ENCODE peak calls at places on chromosomes 3 and 15, in six cellular contexts. One of them, this sample, is unnamed.

GRCh38 chr3:16533928-16534913 is 20.7 kb upstream of the RFTN1 start:
- DNase-seq in PC-9: no peak
- DNase-seq in bronchial epithelial cell: no peak
- DNase-seq in WERI-Rb-1: no peak
- DNase-seq in fibroblast of lung: no peak
- DNase-seq in heart left ventricle: no peak
- DNase-seq in this sample: no peak

GRCh38 chr3:50674349-50675178 is at the start of gene DOCK3:
- DNase-seq in PC-9: peak; percentile 65
- DNase-seq in bronchial epithelial cell: peak; percentile 29
- DNase-seq in WERI-Rb-1: peak; percentile 57
- DNase-seq in fibroblast of lung: peak; percentile 48
- DNase-seq in heart left ventricle: peak; percentile 77
- DNase-seq in this sample: no peak

GRCh38 chr15:59345326-59345725 is 27.3 kb downstream of the MYO1E start:
- DNase-seq in PC-9: no peak
- DNase-seq in bronchial epithelial cell: no peak
- DNase-seq in WERI-Rb-1: no peak
- DNase-seq in fibroblast of lung: no peak
- DNase-seq in heart left ventricle: no peak
- DNase-seq in this sample: no peak

GRCh38 chr3:117706731-117707130 is 997.2 kb downstream of the TUSC7 start:
- DNase-seq in PC-9: no peak
- DNase-seq in bronchial epithelial cell: no peak
- DNase-seq in WERI-Rb-1: no peak
- DNase-seq in fibroblast of lung: no peak
- DNase-seq in heart left ventricle: no peak
- DNase-seq in this sample: no peak

GRCh38 chr3:33915796-33916589 is 117.6 kb downstream of the PDCD6IP start:
- DNase-seq in PC-9: peak; percentile 16
- DNase-seq in bronchial epithelial cell: peak; percentile 60
- DNase-seq in WERI-Rb-1: peak; percentile 71
- DNase-seq in fibroblast of lung: peak; percentile 33
- DNase-seq in heart left ventricle: peak; percentile 34
- DNase-seq in this sample: no peak

GRCh38 chr3:172135766-172136729 is 96.7 kb downstream of the FNDC3B start:
- DNase-seq in PC-9: no peak
- DNase-seq in bronchial epithelial cell: peak; percentile 84
- DNase-seq in WERI-Rb-1: no peak
- DNase-seq in fibroblast of lung: peak; percentile 75
- DNase-seq in heart left ventricle: no peak
- DNase-seq in this sample: no peak

GRCh38 chr15:92571824-92572223 is 83.8 kb downstream of the FAM174B start:
- DNase-seq in PC-9: no peak
- DNase-seq in bronchial epithelial cell: no peak
- DNase-seq in WERI-Rb-1: no peak
- DNase-seq in fibroblast of lung: no peak
- DNase-seq in heart left ventricle: no peak
- DNase-seq in this sample: no peak

GRCh38 chr15:101083336-101084045 is 164.3 kb downstream of the LRRK1 start:
- DNase-seq in PC-9: no peak
- DNase-seq in bronchial epithelial cell: no peak
- DNase-seq in WERI-Rb-1: no peak
- DNase-seq in fibroblast of lung: no peak
- DNase-seq in heart left ventricle: no peak
- DNase-seq in this sample: no peak

GRCh38 chr15:69976366-69976994 is 121.2 kb downstream of the TLE3 start:
- DNase-seq in PC-9: peak; percentile 29
- DNase-seq in bronchial epithelial cell: peak; percentile 28
- DNase-seq in WERI-Rb-1: no peak
- DNase-seq in fibroblast of lung: peak; percentile 34
- DNase-seq in heart left ventricle: no peak
- DNase-seq in this sample: no peak

GRCh38 chr15:70385711-70386110 is 288.0 kb upstream of the TLE3 start:
- DNase-seq in PC-9: no peak
- DNase-seq in bronchial epithelial cell: no peak
- DNase-seq in WERI-Rb-1: no peak
- DNase-seq in fibroblast of lung: no peak
- DNase-seq in heart left ventricle: no peak
- DNase-seq in this sample: no peak

GRCh38 chr3:78765671-78766485 is 1001.9 kb downstream of the ROBO1 start:
- DNase-seq in PC-9: no peak
- DNase-seq in bronchial epithelial cell: no peak
- DNase-seq in WERI-Rb-1: no peak
- DNase-seq in fibroblast of lung: no peak
- DNase-seq in heart left ventricle: no peak
- DNase-seq in this sample: no peak

GRCh38 chr15:98884894-98885293 is 122.7 kb downstream of the PGPEP1L start:
- DNase-seq in PC-9: no peak
- DNase-seq in bronchial epithelial cell: no peak
- DNase-seq in WERI-Rb-1: no peak
- DNase-seq in fibroblast of lung: no peak
- DNase-seq in heart left ventricle: no peak
- DNase-seq in this sample: no peak

GRCh38 chr3:114671741-114672510 is 378.1 kb downstream of the TIGIT start:
- DNase-seq in PC-9: no peak
- DNase-seq in bronchial epithelial cell: no peak
- DNase-seq in WERI-Rb-1: no peak
- DNase-seq in fibroblast of lung: no peak
- DNase-seq in heart left ventricle: no peak
- DNase-seq in this sample: no peak

GRCh38 chr3:51934991-51935885 is 6.5 kb downstream of the RRP9 start:
- DNase-seq in PC-9: no peak
- DNase-seq in bronchial epithelial cell: no peak
- DNase-seq in WERI-Rb-1: no peak
- DNase-seq in fibroblast of lung: no peak
- DNase-seq in heart left ventricle: no peak
- DNase-seq in this sample: no peak

GRCh38 chr3:185959609-185960517 is 22.0 kb upstream of the TRA2B start:
- DNase-seq in PC-9: peak; percentile 74
- DNase-seq in bronchial epithelial cell: peak; percentile 80
- DNase-seq in WERI-Rb-1: no peak
- DNase-seq in fibroblast of lung: peak; percentile 88
- DNase-seq in heart left ventricle: no peak
- DNase-seq in this sample: peak; percentile 71

GRCh38 chr3:194123735-194124134 is 12.2 kb upstream of the HES1 start:
- DNase-seq in PC-9: no peak
- DNase-seq in bronchial epithelial cell: no peak
- DNase-seq in WERI-Rb-1: no peak
- DNase-seq in fibroblast of lung: no peak
- DNase-seq in heart left ventricle: no peak
- DNase-seq in this sample: no peak

GRCh38 chr3:139588450-139588849 is 48.9 kb upstream of the RBP1 start:
- DNase-seq in PC-9: no peak
- DNase-seq in bronchial epithelial cell: peak; percentile 40
- DNase-seq in WERI-Rb-1: peak; percentile 73
- DNase-seq in fibroblast of lung: no peak
- DNase-seq in heart left ventricle: peak; percentile 43
- DNase-seq in this sample: no peak

GRCh38 chr3:96007650-96008195 is 806.7 kb upstream of the EPHA6 start:
- DNase-seq in PC-9: no peak
- DNase-seq in bronchial epithelial cell: no peak
- DNase-seq in WERI-Rb-1: no peak
- DNase-seq in fibroblast of lung: no peak
- DNase-seq in heart left ventricle: no peak
- DNase-seq in this sample: no peak

GRCh38 chr3:171353423-171353822 is 106.8 kb downstream of the TNIK start:
- DNase-seq in PC-9: no peak
- DNase-seq in bronchial epithelial cell: peak; percentile 93
- DNase-seq in WERI-Rb-1: no peak
- DNase-seq in fibroblast of lung: peak; percentile 42
- DNase-seq in heart left ventricle: no peak
- DNase-seq in this sample: no peak

GRCh38 chr3:31732548-31732947 is 199.8 kb downstream of the STT3B start:
- DNase-seq in PC-9: no peak
- DNase-seq in bronchial epithelial cell: no peak
- DNase-seq in WERI-Rb-1: no peak
- DNase-seq in fibroblast of lung: no peak
- DNase-seq in heart left ventricle: peak; percentile 73
- DNase-seq in this sample: no peak

GRCh38 chr3:32428092-32429068 is 36.7 kb downstream of the CMTM7 start:
- DNase-seq in PC-9: no peak
- DNase-seq in bronchial epithelial cell: no peak
- DNase-seq in WERI-Rb-1: no peak
- DNase-seq in fibroblast of lung: no peak
- DNase-seq in heart left ventricle: no peak
- DNase-seq in this sample: no peak

GRCh38 chr3:160478338-160478737 is 28.8 kb upstream of the TRIM59 start:
- DNase-seq in PC-9: no peak
- DNase-seq in bronchial epithelial cell: no peak
- DNase-seq in WERI-Rb-1: no peak
- DNase-seq in fibroblast of lung: peak; percentile 80
- DNase-seq in heart left ventricle: no peak
- DNase-seq in this sample: no peak

GRCh38 chr15:72847806-72848205 is 64.2 kb upstream of the ADPGK start:
- DNase-seq in PC-9: no peak
- DNase-seq in bronchial epithelial cell: no peak
- DNase-seq in WERI-Rb-1: no peak
- DNase-seq in fibroblast of lung: no peak
- DNase-seq in heart left ventricle: no peak
- DNase-seq in this sample: no peak

GRCh38 chr3:152471814-152472605 is 203.3 kb downstream of the MBNL1 start:
- DNase-seq in PC-9: peak; percentile 25
- DNase-seq in bronchial epithelial cell: peak; percentile 50
- DNase-seq in WERI-Rb-1: peak; percentile 20
- DNase-seq in fibroblast of lung: peak; percentile 43
- DNase-seq in heart left ventricle: peak; percentile 57
- DNase-seq in this sample: no peak

GRCh38 chr15:92907880-92908279 is 7.8 kb downstream of the CHD2 start:
- DNase-seq in PC-9: no peak
- DNase-seq in bronchial epithelial cell: peak; percentile 82
- DNase-seq in WERI-Rb-1: peak; percentile 61
- DNase-seq in fibroblast of lung: peak; percentile 94
- DNase-seq in heart left ventricle: peak; percentile 47
- DNase-seq in this sample: peak; percentile 82

GRCh38 chr3:126983653-126984390 is 907 bp downstream of the PLXNA1 start:
- DNase-seq in PC-9: peak; percentile 66
- DNase-seq in bronchial epithelial cell: no peak
- DNase-seq in WERI-Rb-1: peak; percentile 55
- DNase-seq in fibroblast of lung: no peak
- DNase-seq in heart left ventricle: no peak
- DNase-seq in this sample: no peak

GRCh38 chr3:55622116-55622515 is 135.0 kb upstream of the WNT5A start:
- DNase-seq in PC-9: no peak
- DNase-seq in bronchial epithelial cell: peak; percentile 52
- DNase-seq in WERI-Rb-1: no peak
- DNase-seq in fibroblast of lung: peak; percentile 80
- DNase-seq in heart left ventricle: no peak
- DNase-seq in this sample: no peak

GRCh38 chr15:43215961-43216360 is 4.9 kb downstream of the EPB42 start:
- DNase-seq in PC-9: peak; percentile 32
- DNase-seq in bronchial epithelial cell: peak; percentile 74
- DNase-seq in WERI-Rb-1: no peak
- DNase-seq in fibroblast of lung: peak; percentile 26
- DNase-seq in heart left ventricle: no peak
- DNase-seq in this sample: no peak

GRCh38 chr3:169863458-169863899 is 6.3 kb downstream of the LRRC31 start:
- DNase-seq in PC-9: peak; percentile 71
- DNase-seq in bronchial epithelial cell: peak; percentile 79
- DNase-seq in WERI-Rb-1: peak; percentile 60
- DNase-seq in fibroblast of lung: peak; percentile 57
- DNase-seq in heart left ventricle: peak; percentile 42
- DNase-seq in this sample: no peak

DNA sequence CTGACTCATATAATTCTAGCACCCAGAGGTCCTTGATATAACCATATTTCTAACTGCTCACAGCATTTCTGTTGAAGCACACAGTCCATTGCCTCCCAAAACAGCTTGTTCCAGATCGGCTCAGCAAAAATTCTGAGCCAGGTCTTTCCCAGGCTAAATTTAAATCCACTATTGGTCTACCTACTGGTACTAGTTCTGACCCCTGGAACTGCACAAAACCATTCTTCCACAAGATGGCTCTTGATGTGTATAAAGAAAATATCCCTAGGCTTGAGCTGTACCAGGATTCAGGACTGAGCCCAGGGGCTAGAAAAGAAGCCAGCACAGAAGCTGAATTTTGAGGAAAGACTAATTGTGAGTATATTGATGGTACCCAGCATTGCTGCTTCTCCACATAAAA is 75.4 kb upstream of the ABHD17C start:
- DNase-seq in PC-9: no peak
- DNase-seq in bronchial epithelial cell: no peak
- DNase-seq in WERI-Rb-1: peak; percentile 17
- DNase-seq in fibroblast of lung: no peak
- DNase-seq in heart left ventricle: no peak
- DNase-seq in this sample: no peak
- TF ChIP-seq CTCF in PC-9: peak; percentile 47
- TF ChIP-seq CTCF in bronchial epithelial cell: peak; percentile 15
- TF ChIP-seq CTCF in WERI-Rb-1: peak; percentile 11
- TF ChIP-seq CTCF in fibroblast of lung: peak; percentile 41
- TF ChIP-seq CTCF in heart left ventricle: peak; percentile 27
- TF ChIP-seq CTCF in this sample: peak; percentile 16

DNA sequence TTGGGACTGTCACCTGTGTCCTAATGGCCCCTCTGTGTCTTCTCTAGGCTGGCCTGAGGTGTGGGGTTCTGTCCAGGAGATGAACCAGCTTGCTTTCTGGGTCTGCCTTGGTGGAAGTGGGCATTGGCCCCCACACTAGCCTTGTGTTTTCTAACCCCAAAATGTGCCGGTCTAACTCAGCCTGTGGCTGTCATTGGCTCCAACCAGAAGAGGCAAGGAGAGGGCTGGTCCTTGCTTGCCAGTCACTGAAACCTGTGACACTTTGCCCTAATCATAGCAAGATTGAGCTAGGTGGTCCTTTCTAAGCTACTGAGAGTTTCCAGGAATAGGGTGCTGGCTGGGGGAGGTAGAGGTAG is 2.2 kb downstream of the C15orf39 start:
- DNase-seq in PC-9: no peak
- DNase-seq in bronchial epithelial cell: no peak
- DNase-seq in WERI-Rb-1: no peak
- DNase-seq in fibroblast of lung: no peak
- DNase-seq in heart left ventricle: no peak
- DNase-seq in this sample: no peak
- H3K4me3 ChIP-seq in PC-9: peak overlapping the region; percentile 93
- H3K4me3 ChIP-seq in bronchial epithelial cell: no peak overlapping the region
- H3K4me3 ChIP-seq in WERI-Rb-1: no peak overlapping the region
- H3K4me3 ChIP-seq in fibroblast of lung: no peak overlapping the region
- H3K4me3 ChIP-seq in heart left ventricle: peak overlapping the region; percentile 91
- H3K4me3 ChIP-seq in this sample: no peak overlapping the region

DNA sequence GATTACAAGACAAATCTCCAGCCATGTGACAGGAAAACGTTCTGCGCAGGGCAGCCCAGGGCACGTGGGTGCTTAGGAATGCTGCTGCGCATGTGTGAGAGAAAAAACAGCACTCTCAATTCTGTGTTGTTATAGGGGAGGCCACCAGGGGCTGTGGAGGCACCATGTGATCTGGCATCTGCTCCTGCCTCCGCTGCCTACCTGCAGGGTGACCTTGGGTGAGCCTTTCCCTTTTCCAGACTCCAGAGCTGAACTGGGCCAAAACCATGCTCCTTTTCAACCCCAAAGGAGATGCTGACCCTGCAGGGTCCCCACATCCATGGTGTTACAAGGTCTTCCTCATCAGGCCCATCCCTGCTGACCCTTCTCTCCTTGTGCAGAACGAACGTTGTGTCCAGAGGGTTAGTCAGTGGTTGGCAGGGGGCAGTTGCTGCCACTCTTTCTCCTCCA is 81.5 kb upstream of the RASGRF1 start:
- DNase-seq in PC-9: no peak
- DNase-seq in bronchial epithelial cell: no peak
- DNase-seq in WERI-Rb-1: peak; percentile 57
- DNase-seq in fibroblast of lung: no peak
- DNase-seq in heart left ventricle: no peak
- DNase-seq in this sample: no peak
- TF ChIP-seq CTCF in PC-9: no peak
- TF ChIP-seq CTCF in bronchial epithelial cell: no peak
- TF ChIP-seq CTCF in WERI-Rb-1: peak; percentile 63
- TF ChIP-seq CTCF in fibroblast of lung: no peak
- TF ChIP-seq CTCF in heart left ventricle: no peak
- TF ChIP-seq CTCF in this sample: no peak

GRCh38 chr15:25848769-25849430 is 14.2 kb downstream of the ATP10A start:
- DNase-seq in PC-9: no peak
- DNase-seq in bronchial epithelial cell: no peak
- DNase-seq in WERI-Rb-1: no peak
- DNase-seq in fibroblast of lung: no peak
- DNase-seq in heart left ventricle: no peak
- DNase-seq in this sample: no peak
- H3K4me3 ChIP-seq in PC-9: no peak overlapping the region
- H3K4me3 ChIP-seq in bronchial epithelial cell: no peak overlapping the region
- H3K4me3 ChIP-seq in WERI-Rb-1: no peak overlapping the region
- H3K4me3 ChIP-seq in fibroblast of lung: no peak overlapping the region
- H3K4me3 ChIP-seq in heart left ventricle: peak overlapping the region; percentile 20
- H3K4me3 ChIP-seq in this sample: no peak overlapping the region